ENCODE peak calls at places on chromosomes 7 and 10, in seven cellular contexts. Y is AG09309; B is NCI-H2029; A is GM10248; H is naive thymus-derived CD8-positive, alpha-beta T cell; J is RPMI7951; Q is left colon. N is an unnamed sample.

GRCh38 chr7:56079450-56080185 is 13.1 kb downstream of the PHKG1 start:
- DNase-seq in Y (no peak), B (peak), A (no peak), H (no peak), J (peak), Q (peak), N (no peak)

GRCh38 chr7:3887071-3887691 is 586.1 kb downstream of the SDK1 start:
- DNase-seq in Y (no peak), B (no peak), A (no peak), H (no peak), J (no peak), Q (no peak), N (no peak)

GRCh38 chr10:109912335-109913282 is 10.7 kb downstream of the XPNPEP1 start:
- DNase-seq in Y (no peak), B (no peak), A (peak), H (no peak), J (no peak), Q (no peak), N (peak)

GRCh38 chr10:118405933-118406332 is 63.8 kb upstream of the FAM204A start:
- DNase-seq in Y (no peak), B (no peak), A (no peak), H (no peak), J (no peak), Q (no peak), N (peak)

GRCh38 chr10:85458274-85458673 is 908.3 kb downstream of the GRID1 start:
- DNase-seq in Y (no peak), B (no peak), A (no peak), H (no peak), J (peak), Q (no peak), N (no peak)

GRCh38 chr10:28969413-28969812 is 292.1 kb downstream of the BAMBI start:
- DNase-seq in Y (no peak), B (no peak), A (no peak), H (no peak), J (no peak), Q (no peak), N (no peak)

GRCh38 chr7:129110575-129111376 is 33.7 kb upstream of the TSPAN33 start:
- DNase-seq in Y (no peak), B (peak), A (no peak), H (no peak), J (peak), Q (no peak), N (no peak)

GRCh38 chr10:12483996-12484944 is 134.9 kb downstream of the CAMK1D start:
- DNase-seq in Y (no peak), B (peak), A (no peak), H (no peak), J (peak), Q (peak), N (peak)

GRCh38 chr10:101564490-101564991 is 23.5 kb downstream of the POLL start:
- DNase-seq in Y (no peak), B (no peak), A (no peak), H (no peak), J (no peak), Q (no peak), N (no peak)

GRCh38 chr7:35253680-35254495 is at the start of gene TBX20:
- DNase-seq in Y (no peak), B (no peak), A (no peak), H (no peak), J (peak), Q (peak), N (peak)

GRCh38 chr10:98396096-98397053 is 18.6 kb downstream of the PYROXD2 start:
- DNase-seq in Y (no peak), B (no peak), A (no peak), H (no peak), J (no peak), Q (no peak), N (no peak)

GRCh38 chr10:131667047-131667446 is 233.8 kb upstream of the PPP2R2D start:
- DNase-seq in Y (no peak), B (no peak), A (no peak), H (no peak), J (no peak), Q (no peak), N (no peak)

GRCh38 chr10:34918896-34919295 is 103.8 kb upstream of the PARD3 start:
- DNase-seq in Y (no peak), B (no peak), A (no peak), H (no peak), J (peak), Q (no peak), N (no peak)

GRCh38 chr10:102254426-102254825 is 9.1 kb downstream of the GBF1 start:
- DNase-seq in Y (no peak), B (no peak), A (no peak), H (no peak), J (no peak), Q (no peak), N (no peak)

GRCh38 chr7:5218564-5219360 is 28.7 kb downstream of the WIPI2 start:
- DNase-seq in Y (no peak), B (no peak), A (peak), H (no peak), J (no peak), Q (peak), N (peak)

GRCh38 chr7:90188281-90188680 is 23.3 kb upstream of the STEAP2 start:
- DNase-seq in Y (no peak), B (no peak), A (no peak), H (no peak), J (no peak), Q (peak), N (peak)

GRCh38 chr10:133608855-133609254 is 17.7 kb downstream of the FRG2B start:
- DNase-seq in Y (peak), B (no peak), A (no peak), H (peak), J (peak), Q (no peak), N (no peak)